ENCODE peak calls at places on chromosomes 7 and 10, in ten cellular contexts. One of them, this sample, is unnamed.

GRCh38 chr10:32995751-32996150 is 37.7 kb upstream of the ITGB1 start:
- DNase-seq in iPS-NIHi11: no peak
- DNase-seq in PC-9: no peak
- DNase-seq in stimulated activated naive CD8-positive, alpha-beta T cell treated with anti-CD3 and anti-CD28 coated beads, Interleukin-15, amount 100 ng/mL, for 72 hours: no peak
- DNase-seq in 8988T: no peak
- DNase-seq in epithelial cell of proximal tubule: no peak
- DNase-seq in uterus: no peak
- DNase-seq in Right ventricle myocardium superior: no peak
- DNase-seq in posterior vena cava: no peak
- DNase-seq in NCI-H1694 treated with DMSO at 0.1 percent for 48 hours: no peak
- DNase-seq in this sample: no peak

GRCh38 chr10:99360935-99361334 is 31.8 kb downstream of the CNNM1 start:
- DNase-seq in iPS-NIHi11: no peak
- DNase-seq in PC-9: no peak
- DNase-seq in stimulated activated naive CD8-positive, alpha-beta T cell treated with anti-CD3 and anti-CD28 coated beads, Interleukin-15, amount 100 ng/mL, for 72 hours: no peak
- DNase-seq in 8988T: no peak
- DNase-seq in epithelial cell of proximal tubule: no peak
- DNase-seq in uterus: no peak
- DNase-seq in Right ventricle myocardium superior: no peak
- DNase-seq in posterior vena cava: no peak
- DNase-seq in NCI-H1694 treated with DMSO at 0.1 percent for 48 hours: no peak
- DNase-seq in this sample: no peak

GRCh38 chr10:108204528-108205313 is 1040.2 kb upstream of the SORCS1 start:
- DNase-seq in iPS-NIHi11: peak; percentile 54
- DNase-seq in PC-9: no peak
- DNase-seq in stimulated activated naive CD8-positive, alpha-beta T cell treated with anti-CD3 and anti-CD28 coated beads, Interleukin-15, amount 100 ng/mL, for 72 hours: no peak
- DNase-seq in 8988T: no peak
- DNase-seq in epithelial cell of proximal tubule: no peak
- DNase-seq in uterus: no peak
- DNase-seq in Right ventricle myocardium superior: no peak
- DNase-seq in posterior vena cava: no peak
- DNase-seq in NCI-H1694 treated with DMSO at 0.1 percent for 48 hours: peak; percentile 5
- DNase-seq in this sample: no peak

GRCh38 chr10:43228783-43229207 is 38.1 kb downstream of the RASGEF1A start:
- DNase-seq in iPS-NIHi11: no peak
- DNase-seq in PC-9: no peak
- DNase-seq in stimulated activated naive CD8-positive, alpha-beta T cell treated with anti-CD3 and anti-CD28 coated beads, Interleukin-15, amount 100 ng/mL, for 72 hours: peak; percentile 9
- DNase-seq in 8988T: peak; percentile 21
- DNase-seq in epithelial cell of proximal tubule: no peak
- DNase-seq in uterus: no peak
- DNase-seq in Right ventricle myocardium superior: peak; percentile 22
- DNase-seq in posterior vena cava: no peak
- DNase-seq in NCI-H1694 treated with DMSO at 0.1 percent for 48 hours: no peak
- DNase-seq in this sample: peak; percentile 84

GRCh38 chr10:69948261-69948660 is 104.4 kb upstream of the MACROH2A2 start:
- DNase-seq in iPS-NIHi11: peak; percentile 35
- DNase-seq in PC-9: no peak
- DNase-seq in stimulated activated naive CD8-positive, alpha-beta T cell treated with anti-CD3 and anti-CD28 coated beads, Interleukin-15, amount 100 ng/mL, for 72 hours: no peak
- DNase-seq in 8988T: no peak
- DNase-seq in epithelial cell of proximal tubule: no peak
- DNase-seq in uterus: no peak
- DNase-seq in Right ventricle myocardium superior: no peak
- DNase-seq in posterior vena cava: no peak
- DNase-seq in NCI-H1694 treated with DMSO at 0.1 percent for 48 hours: no peak
- DNase-seq in this sample: no peak

GRCh38 chr7:53993205-53993604 is 549.0 kb upstream of the VSTM2A start:
- DNase-seq in iPS-NIHi11: no peak
- DNase-seq in PC-9: no peak
- DNase-seq in stimulated activated naive CD8-positive, alpha-beta T cell treated with anti-CD3 and anti-CD28 coated beads, Interleukin-15, amount 100 ng/mL, for 72 hours: no peak
- DNase-seq in 8988T: no peak
- DNase-seq in epithelial cell of proximal tubule: no peak
- DNase-seq in uterus: no peak
- DNase-seq in Right ventricle myocardium superior: no peak
- DNase-seq in posterior vena cava: no peak
- DNase-seq in NCI-H1694 treated with DMSO at 0.1 percent for 48 hours: no peak
- DNase-seq in this sample: no peak

GRCh38 chr10:18377898-18378297 is 237.7 kb downstream of the CACNB2 start:
- DNase-seq in iPS-NIHi11: no peak
- DNase-seq in PC-9: no peak
- DNase-seq in stimulated activated naive CD8-positive, alpha-beta T cell treated with anti-CD3 and anti-CD28 coated beads, Interleukin-15, amount 100 ng/mL, for 72 hours: no peak
- DNase-seq in 8988T: no peak
- DNase-seq in epithelial cell of proximal tubule: no peak
- DNase-seq in uterus: no peak
- DNase-seq in Right ventricle myocardium superior: no peak
- DNase-seq in posterior vena cava: no peak
- DNase-seq in NCI-H1694 treated with DMSO at 0.1 percent for 48 hours: no peak
- DNase-seq in this sample: no peak

GRCh38 chr7:73768661-73769480 is 1.2 kb downstream of the CLDN3 start:
- DNase-seq in iPS-NIHi11: no peak
- DNase-seq in PC-9: no peak
- DNase-seq in stimulated activated naive CD8-positive, alpha-beta T cell treated with anti-CD3 and anti-CD28 coated beads, Interleukin-15, amount 100 ng/mL, for 72 hours: no peak
- DNase-seq in 8988T: no peak
- DNase-seq in epithelial cell of proximal tubule: no peak
- DNase-seq in uterus: no peak
- DNase-seq in Right ventricle myocardium superior: no peak
- DNase-seq in posterior vena cava: no peak
- DNase-seq in NCI-H1694 treated with DMSO at 0.1 percent for 48 hours: no peak
- DNase-seq in this sample: no peak

GRCh38 chr10:6583447-6583846 is 3.4 kb upstream of the PRKCQ start:
- DNase-seq in iPS-NIHi11: no peak
- DNase-seq in PC-9: no peak
- DNase-seq in stimulated activated naive CD8-positive, alpha-beta T cell treated with anti-CD3 and anti-CD28 coated beads, Interleukin-15, amount 100 ng/mL, for 72 hours: peak; percentile 91
- DNase-seq in 8988T: no peak
- DNase-seq in epithelial cell of proximal tubule: no peak
- DNase-seq in uterus: no peak
- DNase-seq in Right ventricle myocardium superior: no peak
- DNase-seq in posterior vena cava: no peak
- DNase-seq in NCI-H1694 treated with DMSO at 0.1 percent for 48 hours: no peak
- DNase-seq in this sample: no peak

GRCh38 chr10:97321032-97321806 is 2.1 kb downstream of the FRAT1 start:
- DNase-seq in iPS-NIHi11: no peak
- DNase-seq in PC-9: no peak
- DNase-seq in stimulated activated naive CD8-positive, alpha-beta T cell treated with anti-CD3 and anti-CD28 coated beads, Interleukin-15, amount 100 ng/mL, for 72 hours: peak; percentile 17
- DNase-seq in 8988T: no peak
- DNase-seq in epithelial cell of proximal tubule: no peak
- DNase-seq in uterus: no peak
- DNase-seq in Right ventricle myocardium superior: peak; percentile 77
- DNase-seq in posterior vena cava: peak; percentile 84
- DNase-seq in NCI-H1694 treated with DMSO at 0.1 percent for 48 hours: no peak
- DNase-seq in this sample: no peak

GRCh38 chr7:70268179-70268578 is 669.9 kb downstream of the AUTS2 start:
- DNase-seq in iPS-NIHi11: no peak
- DNase-seq in PC-9: no peak
- DNase-seq in stimulated activated naive CD8-positive, alpha-beta T cell treated with anti-CD3 and anti-CD28 coated beads, Interleukin-15, amount 100 ng/mL, for 72 hours: no peak
- DNase-seq in 8988T: no peak
- DNase-seq in epithelial cell of proximal tubule: no peak
- DNase-seq in uterus: no peak
- DNase-seq in Right ventricle myocardium superior: no peak
- DNase-seq in posterior vena cava: no peak
- DNase-seq in NCI-H1694 treated with DMSO at 0.1 percent for 48 hours: no peak
- DNase-seq in this sample: no peak

GRCh38 chr10:3926675-3927525 is 141.9 kb upstream of the KLF6 start:
- DNase-seq in iPS-NIHi11: no peak
- DNase-seq in PC-9: no peak
- DNase-seq in stimulated activated naive CD8-positive, alpha-beta T cell treated with anti-CD3 and anti-CD28 coated beads, Interleukin-15, amount 100 ng/mL, for 72 hours: peak; percentile 33
- DNase-seq in 8988T: no peak
- DNase-seq in epithelial cell of proximal tubule: no peak
- DNase-seq in uterus: no peak
- DNase-seq in Right ventricle myocardium superior: no peak
- DNase-seq in posterior vena cava: no peak
- DNase-seq in NCI-H1694 treated with DMSO at 0.1 percent for 48 hours: no peak
- DNase-seq in this sample: no peak

GRCh38 chr7:1536768-1537630 is 6.5 kb downstream of the MAFK start:
- DNase-seq in iPS-NIHi11: peak; percentile 87
- DNase-seq in PC-9: peak; percentile 95
- DNase-seq in stimulated activated naive CD8-positive, alpha-beta T cell treated with anti-CD3 and anti-CD28 coated beads, Interleukin-15, amount 100 ng/mL, for 72 hours: no peak
- DNase-seq in 8988T: peak; percentile 94
- DNase-seq in epithelial cell of proximal tubule: no peak
- DNase-seq in uterus: peak; percentile 97
- DNase-seq in Right ventricle myocardium superior: peak; percentile 96
- DNase-seq in posterior vena cava: peak; percentile 98
- DNase-seq in NCI-H1694 treated with DMSO at 0.1 percent for 48 hours: no peak
- DNase-seq in this sample: peak; percentile 97

GRCh38 chr10:72981028-72981881 is 26.6 kb upstream of the PLA2G12B start:
- DNase-seq in iPS-NIHi11: no peak
- DNase-seq in PC-9: no peak
- DNase-seq in stimulated activated naive CD8-positive, alpha-beta T cell treated with anti-CD3 and anti-CD28 coated beads, Interleukin-15, amount 100 ng/mL, for 72 hours: no peak
- DNase-seq in 8988T: no peak
- DNase-seq in epithelial cell of proximal tubule: no peak
- DNase-seq in uterus: no peak
- DNase-seq in Right ventricle myocardium superior: no peak
- DNase-seq in posterior vena cava: no peak
- DNase-seq in NCI-H1694 treated with DMSO at 0.1 percent for 48 hours: no peak
- DNase-seq in this sample: no peak

GRCh38 chr10:7932301-7933036 is 114.2 kb downstream of the TAF3 start:
- DNase-seq in iPS-NIHi11: no peak
- DNase-seq in PC-9: no peak
- DNase-seq in stimulated activated naive CD8-positive, alpha-beta T cell treated with anti-CD3 and anti-CD28 coated beads, Interleukin-15, amount 100 ng/mL, for 72 hours: no peak
- DNase-seq in 8988T: no peak
- DNase-seq in epithelial cell of proximal tubule: no peak
- DNase-seq in uterus: no peak
- DNase-seq in Right ventricle myocardium superior: no peak
- DNase-seq in posterior vena cava: no peak
- DNase-seq in NCI-H1694 treated with DMSO at 0.1 percent for 48 hours: no peak
- DNase-seq in this sample: no peak

GRCh38 chr10:74047304-74047703 is 49.4 kb downstream of the VCL start:
- DNase-seq in iPS-NIHi11: no peak
- DNase-seq in PC-9: peak; percentile 61
- DNase-seq in stimulated activated naive CD8-positive, alpha-beta T cell treated with anti-CD3 and anti-CD28 coated beads, Interleukin-15, amount 100 ng/mL, for 72 hours: no peak
- DNase-seq in 8988T: no peak
- DNase-seq in epithelial cell of proximal tubule: no peak
- DNase-seq in uterus: no peak
- DNase-seq in Right ventricle myocardium superior: no peak
- DNase-seq in posterior vena cava: no peak
- DNase-seq in NCI-H1694 treated with DMSO at 0.1 percent for 48 hours: no peak
- DNase-seq in this sample: no peak

GRCh38 chr10:27366769-27367168 is 126.2 kb upstream of the ACBD5 start:
- DNase-seq in iPS-NIHi11: no peak
- DNase-seq in PC-9: no peak
- DNase-seq in stimulated activated naive CD8-positive, alpha-beta T cell treated with anti-CD3 and anti-CD28 coated beads, Interleukin-15, amount 100 ng/mL, for 72 hours: no peak
- DNase-seq in 8988T: no peak
- DNase-seq in epithelial cell of proximal tubule: no peak
- DNase-seq in uterus: no peak
- DNase-seq in Right ventricle myocardium superior: no peak
- DNase-seq in posterior vena cava: no peak
- DNase-seq in NCI-H1694 treated with DMSO at 0.1 percent for 48 hours: no peak
- DNase-seq in this sample: no peak

GRCh38 chr10:102775973-102776669 is 32.4 kb downstream of the WBP1L start:
- DNase-seq in iPS-NIHi11: peak; percentile 38
- DNase-seq in PC-9: no peak
- DNase-seq in stimulated activated naive CD8-positive, alpha-beta T cell treated with anti-CD3 and anti-CD28 coated beads, Interleukin-15, amount 100 ng/mL, for 72 hours: no peak
- DNase-seq in 8988T: no peak
- DNase-seq in epithelial cell of proximal tubule: no peak
- DNase-seq in uterus: peak; percentile 85
- DNase-seq in Right ventricle myocardium superior: peak; percentile 88
- DNase-seq in posterior vena cava: peak; percentile 95
- DNase-seq in NCI-H1694 treated with DMSO at 0.1 percent for 48 hours: no peak
- DNase-seq in this sample: peak; percentile 90

GRCh38 chr10:52066383-52066782 is 247.7 kb upstream of the DKK1 start:
- DNase-seq in iPS-NIHi11: peak; percentile 49
- DNase-seq in PC-9: no peak
- DNase-seq in stimulated activated naive CD8-positive, alpha-beta T cell treated with anti-CD3 and anti-CD28 coated beads, Interleukin-15, amount 100 ng/mL, for 72 hours: no peak
- DNase-seq in 8988T: peak; percentile 15
- DNase-seq in epithelial cell of proximal tubule: no peak
- DNase-seq in uterus: no peak
- DNase-seq in Right ventricle myocardium superior: no peak
- DNase-seq in posterior vena cava: no peak
- DNase-seq in NCI-H1694 treated with DMSO at 0.1 percent for 48 hours: no peak
- DNase-seq in this sample: no peak

GRCh38 chr10:70560511-70560931 is 42.0 kb downstream of the PRF1 start:
- DNase-seq in iPS-NIHi11: no peak
- DNase-seq in PC-9: no peak
- DNase-seq in stimulated activated naive CD8-positive, alpha-beta T cell treated with anti-CD3 and anti-CD28 coated beads, Interleukin-15, amount 100 ng/mL, for 72 hours: no peak
- DNase-seq in 8988T: no peak
- DNase-seq in epithelial cell of proximal tubule: no peak
- DNase-seq in uterus: peak; percentile 8
- DNase-seq in Right ventricle myocardium superior: no peak
- DNase-seq in posterior vena cava: peak; percentile 46
- DNase-seq in NCI-H1694 treated with DMSO at 0.1 percent for 48 hours: no peak
- DNase-seq in this sample: no peak

GRCh38 chr7:101924171-101924570 is 106.7 kb downstream of the CUX1 start:
- DNase-seq in iPS-NIHi11: no peak
- DNase-seq in PC-9: no peak
- DNase-seq in stimulated activated naive CD8-positive, alpha-beta T cell treated with anti-CD3 and anti-CD28 coated beads, Interleukin-15, amount 100 ng/mL, for 72 hours: no peak
- DNase-seq in 8988T: no peak
- DNase-seq in epithelial cell of proximal tubule: no peak
- DNase-seq in uterus: peak; percentile 54
- DNase-seq in Right ventricle myocardium superior: peak; percentile 38
- DNase-seq in posterior vena cava: peak; percentile 69
- DNase-seq in NCI-H1694 treated with DMSO at 0.1 percent for 48 hours: no peak
- DNase-seq in this sample: no peak

GRCh38 chr7:17054206-17054605 is 172.4 kb upstream of the AGR3 start:
- DNase-seq in iPS-NIHi11: no peak
- DNase-seq in PC-9: no peak
- DNase-seq in stimulated activated naive CD8-positive, alpha-beta T cell treated with anti-CD3 and anti-CD28 coated beads, Interleukin-15, amount 100 ng/mL, for 72 hours: no peak
- DNase-seq in 8988T: no peak
- DNase-seq in epithelial cell of proximal tubule: no peak
- DNase-seq in uterus: no peak
- DNase-seq in Right ventricle myocardium superior: no peak
- DNase-seq in posterior vena cava: no peak
- DNase-seq in NCI-H1694 treated with DMSO at 0.1 percent for 48 hours: no peak
- DNase-seq in this sample: no peak

GRCh38 chr7:106812027-106812643 is 52.9 kb upstream of the PIK3CG start:
- DNase-seq in iPS-NIHi11: no peak
- DNase-seq in PC-9: no peak
- DNase-seq in stimulated activated naive CD8-positive, alpha-beta T cell treated with anti-CD3 and anti-CD28 coated beads, Interleukin-15, amount 100 ng/mL, for 72 hours: no peak
- DNase-seq in 8988T: no peak
- DNase-seq in epithelial cell of proximal tubule: no peak
- DNase-seq in uterus: peak; percentile 18
- DNase-seq in Right ventricle myocardium superior: peak; percentile 48
- DNase-seq in posterior vena cava: no peak
- DNase-seq in NCI-H1694 treated with DMSO at 0.1 percent for 48 hours: no peak
- DNase-seq in this sample: no peak

GRCh38 chr10:110566472-110567200 is 859 bp upstream of the SMC3 start:
- DNase-seq in iPS-NIHi11: no peak
- DNase-seq in PC-9: no peak
- DNase-seq in stimulated activated naive CD8-positive, alpha-beta T cell treated with anti-CD3 and anti-CD28 coated beads, Interleukin-15, amount 100 ng/mL, for 72 hours: no peak
- DNase-seq in 8988T: no peak
- DNase-seq in epithelial cell of proximal tubule: no peak
- DNase-seq in uterus: no peak
- DNase-seq in Right ventricle myocardium superior: no peak
- DNase-seq in posterior vena cava: no peak
- DNase-seq in NCI-H1694 treated with DMSO at 0.1 percent for 48 hours: peak; percentile 46
- DNase-seq in this sample: no peak

GRCh38 chr10:34656676-34657075 is 158.4 kb downstream of the PARD3 start:
- DNase-seq in iPS-NIHi11: no peak
- DNase-seq in PC-9: no peak
- DNase-seq in stimulated activated naive CD8-positive, alpha-beta T cell treated with anti-CD3 and anti-CD28 coated beads, Interleukin-15, amount 100 ng/mL, for 72 hours: no peak
- DNase-seq in 8988T: no peak
- DNase-seq in epithelial cell of proximal tubule: no peak
- DNase-seq in uterus: no peak
- DNase-seq in Right ventricle myocardium superior: no peak
- DNase-seq in posterior vena cava: no peak
- DNase-seq in NCI-H1694 treated with DMSO at 0.1 percent for 48 hours: peak; percentile 40
- DNase-seq in this sample: no peak

GRCh38 chr10:19908991-19909699 is 92.9 kb downstream of the PLXDC2 start:
- DNase-seq in iPS-NIHi11: no peak
- DNase-seq in PC-9: no peak
- DNase-seq in stimulated activated naive CD8-positive, alpha-beta T cell treated with anti-CD3 and anti-CD28 coated beads, Interleukin-15, amount 100 ng/mL, for 72 hours: no peak
- DNase-seq in 8988T: no peak
- DNase-seq in epithelial cell of proximal tubule: no peak
- DNase-seq in uterus: no peak
- DNase-seq in Right ventricle myocardium superior: no peak
- DNase-seq in posterior vena cava: no peak
- DNase-seq in NCI-H1694 treated with DMSO at 0.1 percent for 48 hours: no peak
- DNase-seq in this sample: no peak

GRCh38 chr10:131427253-131427652 is 115.7 kb upstream of the TCERG1L start:
- DNase-seq in iPS-NIHi11: no peak
- DNase-seq in PC-9: no peak
- DNase-seq in stimulated activated naive CD8-positive, alpha-beta T cell treated with anti-CD3 and anti-CD28 coated beads, Interleukin-15, amount 100 ng/mL, for 72 hours: no peak
- DNase-seq in 8988T: no peak
- DNase-seq in epithelial cell of proximal tubule: no peak
- DNase-seq in uterus: no peak
- DNase-seq in Right ventricle myocardium superior: no peak
- DNase-seq in posterior vena cava: no peak
- DNase-seq in NCI-H1694 treated with DMSO at 0.1 percent for 48 hours: no peak
- DNase-seq in this sample: no peak

GRCh38 chr10:118741994-118742393 is 12.8 kb downstream of the CACUL1 start:
- DNase-seq in iPS-NIHi11: no peak
- DNase-seq in PC-9: peak; percentile 67
- DNase-seq in stimulated activated naive CD8-positive, alpha-beta T cell treated with anti-CD3 and anti-CD28 coated beads, Interleukin-15, amount 100 ng/mL, for 72 hours: no peak
- DNase-seq in 8988T: no peak
- DNase-seq in epithelial cell of proximal tubule: no peak
- DNase-seq in uterus: no peak
- DNase-seq in Right ventricle myocardium superior: no peak
- DNase-seq in posterior vena cava: no peak
- DNase-seq in NCI-H1694 treated with DMSO at 0.1 percent for 48 hours: no peak
- DNase-seq in this sample: no peak

This sample was measured in mesenteric fat pad.